ENCODE peak calls at places on chromosomes 3 and 15, in eight cellular contexts. Y, T, A, S, F, M, K and H are unnamed samples.

GRCh38 chr15:51093865-51094605 is 671 bp downstream of the TNFAIP8L3 start:
- DNase-seq in M (peak; percentile 62), F (no peak), Y (no peak), S (peak; percentile 95), K (no peak), A (no peak), T (peak; percentile 29), H (no peak)

GRCh38 chr3:43753743-43754142 is 63.0 kb downstream of the ABHD5 start:
- DNase-seq in M (peak; percentile 30), A (no peak), K (no peak), T (no peak), Y (no peak), F (no peak), S (no peak), H (no peak)

GRCh38 chr3:194051554-194052175 is 84.3 kb upstream of the HES1 start:
- DNase-seq in M (no peak), S (no peak), A (no peak), F (no peak), Y (no peak), T (peak; percentile 56), K (no peak), H (no peak)

GRCh38 chr3:22979581-22979980 is 223.5 kb upstream of the UBE2E2 start:
- DNase-seq in F (no peak), M (no peak), T (no peak), K (no peak), S (no peak), A (no peak), Y (no peak), H (no peak)

GRCh38 chr3:53169832-53170324 is 8.9 kb downstream of the PRKCD start:
- DNase-seq in S (no peak), M (no peak), K (no peak), T (no peak), F (no peak), A (no peak), Y (no peak), H (no peak)

GRCh38 chr15:77904436-77904821 is 173.1 kb downstream of the TBC1D2B start:
- DNase-seq in M (no peak), Y (no peak), F (no peak), K (no peak), S (peak; percentile 55), T (no peak), A (no peak), H (no peak)

GRCh38 chr3:113264249-113264648 is 52.9 kb downstream of the BOC start:
- DNase-seq in Y (no peak), K (no peak), S (no peak), T (no peak), A (peak; percentile 43), F (no peak), M (no peak), H (no peak)

GRCh38 chr15:96359371-96359771 is 28.9 kb downstream of the NR2F2 start:
- DNase-seq in T (no peak), Y (no peak), M (no peak), K (no peak), S (peak; percentile 66), A (no peak), F (no peak), H (no peak)

GRCh38 chr3:112752092-112752512 is 94.6 kb downstream of the CD200R1L start:
- DNase-seq in S (no peak), M (no peak), A (no peak), T (no peak), Y (no peak), K (no peak), F (no peak), H (no peak)

GRCh38 chr15:73959012-73959581 is 32.8 kb downstream of the LOXL1 start:
- DNase-seq in F (no peak), Y (no peak), A (no peak), M (no peak), K (no peak), S (peak; percentile 70), T (no peak), H (no peak)

GRCh38 chr3:34856577-34856976 is 782.7 kb upstream of the ARPP21 start:
- DNase-seq in F (no peak), K (no peak), M (no peak), S (no peak), A (no peak), T (no peak), Y (no peak), H (no peak)

GRCh38 chr3:111539351-111540331 is 2.4 kb upstream of the CD96 start:
- DNase-seq in A (peak; percentile 50), K (no peak), M (peak; percentile 75), Y (no peak), F (peak; percentile 61), S (peak; percentile 37), T (peak; percentile 63), H (no peak)

GRCh38 chr3:191414286-191414685 is 46.7 kb upstream of the PYDC2 start:
- DNase-seq in A (no peak), F (no peak), S (no peak), M (no peak), K (no peak), Y (no peak), T (no peak), H (no peak)

GRCh38 chr3:71693641-71694040 is 31.6 kb downstream of the EIF4E3 start:
- DNase-seq in F (no peak), A (no peak), T (no peak), K (no peak), Y (no peak), M (no peak), S (no peak), H (no peak)

GRCh38 chr3:108035751-108036150 is 55.1 kb downstream of the CD47 start:
- DNase-seq in F (no peak), A (no peak), S (no peak), Y (peak; percentile 77), T (no peak), M (peak; percentile 53), K (no peak), H (no peak)

GRCh38 chr3:37271636-37272035 is 97.3 kb upstream of the LRRFIP2 start:
- DNase-seq in Y (no peak), S (no peak), T (no peak), F (no peak), A (peak; percentile 2), M (no peak), K (no peak), H (no peak)

GRCh38 chr3:156749244-156749643 is 74.9 kb downstream of the TIPARP start:
- DNase-seq in M (no peak), S (peak; percentile 68), K (no peak), Y (peak; percentile 60), A (no peak), T (no peak), F (no peak), H (no peak)

GRCh38 chr3:156750874-156751245 is 75.3 kb upstream of the LEKR1 start:
- DNase-seq in T (no peak), A (no peak), Y (no peak), S (no peak), M (peak; percentile 42), K (no peak), F (no peak), H (no peak)

GRCh38 chr3:156747046-156747445 is 72.7 kb downstream of the TIPARP start:
- DNase-seq in F (no peak), M (no peak), S (no peak), K (no peak), Y (no peak), A (no peak), T (no peak), H (no peak)

GRCh38 chr3:156750191-156750873 is 75.8 kb upstream of the LEKR1 start:
- DNase-seq in F (no peak), M (peak; percentile 47), S (peak; percentile 81), K (no peak), Y (no peak), T (no peak), A (no peak), H (no peak)

GRCh38 chr3:156751461-156752025 is 74.6 kb upstream of the LEKR1 start:
- DNase-seq in A (peak; percentile 58), Y (no peak), S (peak; percentile 90), F (no peak), K (no peak), T (peak; percentile 8), M (peak; percentile 87), H (no peak)
- H3K4me3 ChIP-seq in A (no peak overlapping the region), Y (no peak overlapping the region), S (peak overlapping the region; percentile 57), F (no peak overlapping the region), K (no peak overlapping the region), T (no peak overlapping the region), M (no peak overlapping the region), H (no peak overlapping the region)

GRCh38 chr3:41026394-41027177 is 172.7 kb upstream of the CTNNB1 start:
- DNase-seq in T (peak; percentile 17), M (peak; percentile 97), K (peak; percentile 76), A (no peak), S (peak; percentile 46), F (no peak), Y (no peak), H (no peak)
- H3K4me3 ChIP-seq in T (no peak overlapping the region), M (no peak overlapping the region), K (no peak overlapping the region), A (no peak overlapping the region), S (no peak overlapping the region), F (no peak overlapping the region), Y (no peak overlapping the region), H (no peak overlapping the region)

GRCh38 chr15:79966634-79967330 is 4.2 kb downstream of the BCL2A1 start:
- DNase-seq in Y (no peak), F (no peak), A (no peak), K (no peak), S (no peak), M (no peak), T (no peak), H (no peak)
- H3K4me3 ChIP-seq in Y (no peak overlapping the region), F (no peak overlapping the region), A (no peak overlapping the region), K (no peak overlapping the region), S (no peak overlapping the region), M (no peak overlapping the region), T (no peak overlapping the region), H (peak overlapping the region; percentile 50)

DNA sequence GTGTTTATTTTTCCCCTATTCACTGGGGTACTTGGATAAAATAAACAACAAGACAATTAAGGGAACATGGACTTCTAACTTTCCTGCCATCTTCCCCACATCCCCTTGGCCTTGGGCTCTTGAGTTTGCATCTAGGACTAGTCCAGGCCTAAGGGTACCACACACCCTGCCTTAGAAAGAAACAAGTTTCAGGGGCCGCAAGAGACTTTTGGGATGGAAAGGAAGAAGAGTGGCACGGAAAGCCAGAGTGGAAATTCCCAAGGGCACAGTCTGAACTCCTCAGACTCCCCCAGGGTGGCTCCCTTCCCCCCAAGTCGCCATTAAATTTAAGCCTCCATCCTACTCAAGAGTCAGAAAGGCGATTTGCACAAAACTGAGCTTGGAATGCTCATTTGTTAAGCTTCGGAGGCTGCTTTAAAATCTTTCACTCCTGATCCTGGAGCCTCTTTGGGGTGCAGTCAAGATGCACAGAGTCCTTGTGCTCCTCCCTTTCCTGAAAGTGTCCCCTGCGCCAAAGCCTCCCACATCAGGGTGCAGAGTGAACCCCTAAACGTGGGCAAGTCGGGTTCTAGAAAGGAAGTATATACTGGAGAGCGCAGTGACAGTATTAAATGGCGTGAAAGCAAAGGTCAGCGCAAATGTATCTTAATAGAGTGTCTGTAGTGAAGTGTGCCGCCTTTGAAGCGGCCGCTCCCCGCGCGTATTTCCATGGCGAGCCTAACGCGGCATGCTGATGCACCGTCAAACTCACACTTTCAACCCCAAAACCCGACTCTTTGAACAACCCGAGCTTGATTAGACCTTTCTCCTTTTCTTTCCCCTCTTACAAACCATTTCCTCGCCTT is 18.6 kb downstream of the ZIC4 start:
- DNase-seq in S (no peak), Y (no peak), F (no peak), M (no peak), A (no peak), T (no peak), K (no peak), H (no peak)
- H3K4me3 ChIP-seq in S (no peak overlapping the region), Y (no peak overlapping the region), F (no peak overlapping the region), M (no peak overlapping the region), A (no peak overlapping the region), T (no peak overlapping the region), K (no peak overlapping the region), H (no peak overlapping the region)

GRCh38 chr3:122646146-122646988 is 34.3 kb upstream of the PARP14 start:
- DNase-seq in A (no peak), M (peak; percentile 19), Y (peak; percentile 42), F (no peak), K (no peak), S (no peak), T (no peak), H (no peak)
- H3K4me3 ChIP-seq in A (no peak overlapping the region), M (no peak overlapping the region), Y (no peak overlapping the region), F (peak overlapping the region; percentile 16), K (no peak overlapping the region), S (no peak overlapping the region), T (no peak overlapping the region), H (peak overlapping the region; percentile 25)